ENCODE peak calls at places on chromosomes 2 and 18, in eight cellular contexts. One of them, this sample, is unnamed.
A peak's percentile ranks its signal among the peaks of the same experiment; 100 is the strongest.

GRCh38 chr2:49044680-49045079 is 109.6 kb downstream of the FSHR start:
- DNase-seq in small intestine: no peak
- DNase-seq in brain microvascular endothelial cell: no peak
- DNase-seq in dorsolateral prefrontal cortex: no peak
- DNase-seq in fibroblast of lung: no peak
- DNase-seq in GM23338: peak; percentile 65
- DNase-seq in lung: no peak
- DNase-seq in psoas muscle: no peak
- DNase-seq in this sample: no peak

GRCh38 chr2:150495993-150496627 is 8.6 kb upstream of the RND3 start:
- DNase-seq in small intestine: no peak
- DNase-seq in brain microvascular endothelial cell: peak; percentile 94
- DNase-seq in dorsolateral prefrontal cortex: no peak
- DNase-seq in fibroblast of lung: peak; percentile 98
- DNase-seq in GM23338: no peak
- DNase-seq in lung: no peak
- DNase-seq in psoas muscle: no peak
- DNase-seq in this sample: peak; percentile 99

GRCh38 chr2:197803033-197803444 is 1.4 kb upstream of the PLCL1 start:
- DNase-seq in small intestine: peak; percentile 43
- DNase-seq in brain microvascular endothelial cell: peak; percentile 56
- DNase-seq in dorsolateral prefrontal cortex: no peak
- DNase-seq in fibroblast of lung: peak; percentile 41
- DNase-seq in GM23338: peak; percentile 77
- DNase-seq in lung: no peak
- DNase-seq in psoas muscle: no peak
- DNase-seq in this sample: no peak

GRCh38 chr2:6008186-6008585 is 316.0 kb downstream of the SOX11 start:
- DNase-seq in small intestine: no peak
- DNase-seq in brain microvascular endothelial cell: no peak
- DNase-seq in dorsolateral prefrontal cortex: no peak
- DNase-seq in fibroblast of lung: no peak
- DNase-seq in GM23338: no peak
- DNase-seq in lung: no peak
- DNase-seq in psoas muscle: no peak
- DNase-seq in this sample: no peak

GRCh38 chr2:28665041-28665704 is 86.5 kb upstream of the PPP1CB start:
- DNase-seq in small intestine: peak; percentile 31
- DNase-seq in brain microvascular endothelial cell: peak; percentile 54
- DNase-seq in dorsolateral prefrontal cortex: no peak
- DNase-seq in fibroblast of lung: peak; percentile 85
- DNase-seq in GM23338: no peak
- DNase-seq in lung: peak; percentile 62
- DNase-seq in psoas muscle: peak; percentile 76
- DNase-seq in this sample: no peak

GRCh38 chr2:205903549-205904129 is 182.3 kb downstream of the INO80D start:
- DNase-seq in small intestine: peak; percentile 85
- DNase-seq in brain microvascular endothelial cell: no peak
- DNase-seq in dorsolateral prefrontal cortex: no peak
- DNase-seq in fibroblast of lung: no peak
- DNase-seq in GM23338: peak; percentile 79
- DNase-seq in lung: no peak
- DNase-seq in psoas muscle: no peak
- DNase-seq in this sample: no peak

GRCh38 chr18:57918601-57919000 is 115.5 kb upstream of the ATP8B1 start:
- DNase-seq in small intestine: no peak
- DNase-seq in brain microvascular endothelial cell: no peak
- DNase-seq in dorsolateral prefrontal cortex: no peak
- DNase-seq in fibroblast of lung: no peak
- DNase-seq in GM23338: no peak
- DNase-seq in lung: no peak
- DNase-seq in psoas muscle: no peak
- DNase-seq in this sample: peak; percentile 87

GRCh38 chr2:35495182-35495581 is 860.4 kb upstream of the CRIM1 start:
- DNase-seq in small intestine: no peak
- DNase-seq in brain microvascular endothelial cell: no peak
- DNase-seq in dorsolateral prefrontal cortex: no peak
- DNase-seq in fibroblast of lung: no peak
- DNase-seq in GM23338: peak; percentile 47
- DNase-seq in lung: no peak
- DNase-seq in psoas muscle: no peak
- DNase-seq in this sample: no peak

GRCh38 chr2:178452870-178453269 is 1.7 kb downstream of the PJVK start:
- DNase-seq in small intestine: no peak
- DNase-seq in brain microvascular endothelial cell: no peak
- DNase-seq in dorsolateral prefrontal cortex: no peak
- DNase-seq in fibroblast of lung: peak; percentile 9
- DNase-seq in GM23338: no peak
- DNase-seq in lung: no peak
- DNase-seq in psoas muscle: no peak
- DNase-seq in this sample: no peak

GRCh38 chr2:18898271-18898670 is 308.9 kb upstream of the NT5C1B start:
- DNase-seq in small intestine: no peak
- DNase-seq in brain microvascular endothelial cell: no peak
- DNase-seq in dorsolateral prefrontal cortex: no peak
- DNase-seq in fibroblast of lung: no peak
- DNase-seq in GM23338: no peak
- DNase-seq in lung: no peak
- DNase-seq in psoas muscle: no peak
- DNase-seq in this sample: no peak

GRCh38 chr18:36532394-36532793 is 234.9 kb downstream of the FHOD3 start:
- DNase-seq in small intestine: no peak
- DNase-seq in brain microvascular endothelial cell: no peak
- DNase-seq in dorsolateral prefrontal cortex: no peak
- DNase-seq in fibroblast of lung: peak; percentile 87
- DNase-seq in GM23338: no peak
- DNase-seq in lung: no peak
- DNase-seq in psoas muscle: no peak
- DNase-seq in this sample: peak; percentile 78

GRCh38 chr2:75233965-75234364 is 34.6 kb upstream of the TACR1 start:
- DNase-seq in small intestine: no peak
- DNase-seq in brain microvascular endothelial cell: no peak
- DNase-seq in dorsolateral prefrontal cortex: no peak
- DNase-seq in fibroblast of lung: no peak
- DNase-seq in GM23338: no peak
- DNase-seq in lung: no peak
- DNase-seq in psoas muscle: no peak
- DNase-seq in this sample: no peak

GRCh38 chr2:29139152-29139551 is 23.9 kb downstream of the CLIP4 start:
- DNase-seq in small intestine: no peak
- DNase-seq in brain microvascular endothelial cell: peak; percentile 19
- DNase-seq in dorsolateral prefrontal cortex: no peak
- DNase-seq in fibroblast of lung: peak; percentile 81
- DNase-seq in GM23338: no peak
- DNase-seq in lung: no peak
- DNase-seq in psoas muscle: no peak
- DNase-seq in this sample: no peak

GRCh38 chr2:209340522-209340921 is 83.3 kb upstream of the MAP2 start:
- DNase-seq in small intestine: no peak
- DNase-seq in brain microvascular endothelial cell: no peak
- DNase-seq in dorsolateral prefrontal cortex: no peak
- DNase-seq in fibroblast of lung: no peak
- DNase-seq in GM23338: no peak
- DNase-seq in lung: no peak
- DNase-seq in psoas muscle: no peak
- DNase-seq in this sample: no peak

GRCh38 chr2:43088148-43089073 is 138.0 kb downstream of the ZFP36L2 start:
- DNase-seq in small intestine: no peak
- DNase-seq in brain microvascular endothelial cell: no peak
- DNase-seq in dorsolateral prefrontal cortex: no peak
- DNase-seq in fibroblast of lung: peak; percentile 63
- DNase-seq in GM23338: no peak
- DNase-seq in lung: no peak
- DNase-seq in psoas muscle: no peak
- DNase-seq in this sample: no peak

GRCh38 chr2:46365913-46366674 is 68.9 kb downstream of the EPAS1 start:
- DNase-seq in small intestine: no peak
- DNase-seq in brain microvascular endothelial cell: no peak
- DNase-seq in dorsolateral prefrontal cortex: no peak
- DNase-seq in fibroblast of lung: peak; percentile 13
- DNase-seq in GM23338: peak; percentile 50
- DNase-seq in lung: no peak
- DNase-seq in psoas muscle: no peak
- DNase-seq in this sample: no peak

GRCh38 chr2:217731805-217732204 is 271.0 kb downstream of the TNS1 start:
- DNase-seq in small intestine: no peak
- DNase-seq in brain microvascular endothelial cell: no peak
- DNase-seq in dorsolateral prefrontal cortex: no peak
- DNase-seq in fibroblast of lung: peak; percentile 45
- DNase-seq in GM23338: no peak
- DNase-seq in lung: no peak
- DNase-seq in psoas muscle: no peak
- DNase-seq in this sample: no peak

GRCh38 chr2:46298522-46299351 is 1.5 kb downstream of the EPAS1 start:
- DNase-seq in small intestine: peak; percentile 69
- DNase-seq in brain microvascular endothelial cell: no peak
- DNase-seq in dorsolateral prefrontal cortex: peak; percentile 21
- DNase-seq in fibroblast of lung: peak; percentile 39
- DNase-seq in GM23338: peak; percentile 59
- DNase-seq in lung: peak; percentile 61
- DNase-seq in psoas muscle: peak; percentile 76
- DNase-seq in this sample: peak; percentile 25

GRCh38 chr18:70423988-70424387 is 135.1 kb downstream of the SOCS6 start:
- DNase-seq in small intestine: peak; percentile 67
- DNase-seq in brain microvascular endothelial cell: no peak
- DNase-seq in dorsolateral prefrontal cortex: no peak
- DNase-seq in fibroblast of lung: peak; percentile 71
- DNase-seq in GM23338: no peak
- DNase-seq in lung: peak; percentile 39
- DNase-seq in psoas muscle: no peak
- DNase-seq in this sample: peak; percentile 66

GRCh38 chr18:5503740-5504139 is 40.1 kb downstream of the EPB41L3 start:
- DNase-seq in small intestine: no peak
- DNase-seq in brain microvascular endothelial cell: no peak
- DNase-seq in dorsolateral prefrontal cortex: no peak
- DNase-seq in fibroblast of lung: no peak
- DNase-seq in GM23338: no peak
- DNase-seq in lung: no peak
- DNase-seq in psoas muscle: no peak
- DNase-seq in this sample: no peak

GRCh38 chr18:76169733-76170132 is 325.3 kb downstream of the ZNF516 start:
- DNase-seq in small intestine: peak; percentile 5
- DNase-seq in brain microvascular endothelial cell: no peak
- DNase-seq in dorsolateral prefrontal cortex: no peak
- DNase-seq in fibroblast of lung: no peak
- DNase-seq in GM23338: no peak
- DNase-seq in lung: no peak
- DNase-seq in psoas muscle: no peak
- DNase-seq in this sample: no peak

GRCh38 chr18:37435150-37435872 is 130.3 kb downstream of the CELF4 start:
- DNase-seq in small intestine: no peak
- DNase-seq in brain microvascular endothelial cell: no peak
- DNase-seq in dorsolateral prefrontal cortex: no peak
- DNase-seq in fibroblast of lung: no peak
- DNase-seq in GM23338: no peak
- DNase-seq in lung: no peak
- DNase-seq in psoas muscle: no peak
- DNase-seq in this sample: peak; percentile 17

GRCh38 chr2:128799736-128800135 is 481.1 kb upstream of the HS6ST1 start:
- DNase-seq in small intestine: no peak
- DNase-seq in brain microvascular endothelial cell: no peak
- DNase-seq in dorsolateral prefrontal cortex: no peak
- DNase-seq in fibroblast of lung: no peak
- DNase-seq in GM23338: no peak
- DNase-seq in lung: no peak
- DNase-seq in psoas muscle: no peak
- DNase-seq in this sample: no peak
- H3K27ac ChIP-seq in small intestine: no peak overlapping the region
- H3K27ac ChIP-seq in brain microvascular endothelial cell: no peak overlapping the region
- H3K27ac ChIP-seq in dorsolateral prefrontal cortex: no peak overlapping the region
- H3K27ac ChIP-seq in fibroblast of lung: no peak overlapping the region
- H3K27ac ChIP-seq in GM23338: no peak overlapping the region
- H3K27ac ChIP-seq in lung: no peak overlapping the region
- H3K27ac ChIP-seq in psoas muscle: peak overlapping the region; percentile 78
- H3K27ac ChIP-seq in this sample: no peak overlapping the region

GRCh38 chr2:40098786-40099470 is 319.9 kb upstream of the THUMPD2 start:
- DNase-seq in small intestine: no peak
- DNase-seq in brain microvascular endothelial cell: peak; percentile 48
- DNase-seq in dorsolateral prefrontal cortex: no peak
- DNase-seq in fibroblast of lung: peak; percentile 82
- DNase-seq in GM23338: no peak
- DNase-seq in lung: no peak
- DNase-seq in psoas muscle: no peak
- DNase-seq in this sample: peak; percentile 71
- H3K27ac ChIP-seq in small intestine: no peak overlapping the region
- H3K27ac ChIP-seq in brain microvascular endothelial cell: peak overlapping the region; percentile 66
- H3K27ac ChIP-seq in dorsolateral prefrontal cortex: no peak overlapping the region
- H3K27ac ChIP-seq in fibroblast of lung: peak overlapping the region; percentile 60
- H3K27ac ChIP-seq in GM23338: no peak overlapping the region
- H3K27ac ChIP-seq in lung: no peak overlapping the region
- H3K27ac ChIP-seq in psoas muscle: no peak overlapping the region
- H3K27ac ChIP-seq in this sample: no peak overlapping the region

DNA sequence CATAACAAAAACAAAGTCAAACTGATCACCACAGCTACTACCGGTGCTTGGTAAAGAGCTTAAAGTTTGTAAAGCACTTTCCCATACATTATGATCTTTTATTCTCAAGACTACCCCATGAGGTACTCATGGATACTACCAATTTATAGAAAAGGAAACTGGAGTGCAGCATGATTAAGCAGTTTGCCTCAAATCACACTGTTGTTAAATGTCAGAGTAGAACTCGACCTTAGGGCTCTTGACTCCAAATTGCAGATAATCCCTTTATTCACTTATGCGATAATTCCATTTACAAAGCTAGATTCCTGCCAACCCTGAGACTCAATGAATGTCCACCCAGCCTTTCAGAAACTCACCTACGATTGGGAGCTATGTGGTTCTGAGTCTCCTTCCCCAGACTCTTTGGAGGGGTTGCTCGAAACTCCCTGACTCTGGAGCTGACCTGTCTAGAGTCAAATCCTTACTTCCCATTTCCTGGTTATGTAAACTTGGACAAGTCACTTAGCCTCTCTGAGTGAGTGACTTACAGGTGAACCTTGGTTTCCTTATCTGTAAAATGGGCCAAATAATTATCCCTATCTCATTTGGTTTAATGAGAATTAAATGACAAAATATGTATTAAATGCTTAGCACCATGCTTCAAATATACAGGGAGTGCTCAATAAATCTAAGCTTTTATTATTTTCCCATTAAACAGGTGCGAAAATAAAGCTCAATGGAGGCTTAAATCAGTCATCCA is 47.4 kb downstream of the PSD4 start:
- DNase-seq in small intestine: no peak
- DNase-seq in brain microvascular endothelial cell: no peak
- DNase-seq in dorsolateral prefrontal cortex: no peak
- DNase-seq in fibroblast of lung: no peak
- DNase-seq in GM23338: no peak
- DNase-seq in lung: no peak
- DNase-seq in psoas muscle: no peak
- DNase-seq in this sample: no peak
- H3K27ac ChIP-seq in small intestine: no peak overlapping the region
- H3K27ac ChIP-seq in brain microvascular endothelial cell: no peak overlapping the region
- H3K27ac ChIP-seq in dorsolateral prefrontal cortex: no peak overlapping the region
- H3K27ac ChIP-seq in fibroblast of lung: no peak overlapping the region
- H3K27ac ChIP-seq in GM23338: no peak overlapping the region
- H3K27ac ChIP-seq in lung: no peak overlapping the region
- H3K27ac ChIP-seq in psoas muscle: no peak overlapping the region
- H3K27ac ChIP-seq in this sample: no peak overlapping the region

DNA sequence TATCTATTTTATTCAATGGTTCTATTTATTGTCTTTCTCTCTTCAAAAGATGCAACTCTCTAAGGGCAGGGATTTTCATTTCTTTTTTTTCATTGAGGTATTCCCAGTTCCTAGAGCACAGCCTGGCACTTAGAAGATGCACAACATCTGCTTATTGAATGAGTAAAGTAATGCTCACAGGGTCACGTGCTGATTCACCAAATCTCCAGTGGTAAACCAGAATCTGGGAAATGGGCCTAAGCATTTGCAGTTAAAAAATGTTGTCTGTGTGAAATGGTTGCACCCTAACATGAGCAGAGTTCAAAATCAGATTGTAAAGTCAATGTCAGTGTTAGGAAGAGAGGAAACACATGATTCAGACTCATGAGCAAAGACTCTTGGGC is 15.8 kb downstream of the SLC8A1 start:
- DNase-seq in small intestine: no peak
- DNase-seq in brain microvascular endothelial cell: no peak
- DNase-seq in dorsolateral prefrontal cortex: no peak
- DNase-seq in fibroblast of lung: peak; percentile 36
- DNase-seq in GM23338: no peak
- DNase-seq in lung: no peak
- DNase-seq in psoas muscle: no peak
- DNase-seq in this sample: no peak
- H3K27ac ChIP-seq in small intestine: no peak overlapping the region
- H3K27ac ChIP-seq in brain microvascular endothelial cell: no peak overlapping the region
- H3K27ac ChIP-seq in dorsolateral prefrontal cortex: no peak overlapping the region
- H3K27ac ChIP-seq in fibroblast of lung: peak overlapping the region; percentile 81
- H3K27ac ChIP-seq in GM23338: no peak overlapping the region
- H3K27ac ChIP-seq in lung: peak overlapping the region; percentile 53
- H3K27ac ChIP-seq in psoas muscle: no peak overlapping the region
- H3K27ac ChIP-seq in this sample: no peak overlapping the region

This sample was measured in foreskin keratinocyte.